ENCODE peak calls at places on chromosomes 4 and X, in six cellular contexts. One of them, this sample, is unnamed.

GRCh38 chrX:65601530-65602281 is 65.7 kb upstream of the MSN start:
- DNase-seq in pancreas: peak; percentile 75
- DNase-seq in breast epithelium: peak; percentile 77
- DNase-seq in ascending aorta: peak; percentile 80
- DNase-seq in Calu3: peak; percentile 39
- DNase-seq in lung: peak; percentile 86
- DNase-seq in this sample: no peak

GRCh38 chr4:14513471-14513870 is 488.8 kb upstream of the CPEB2 start:
- DNase-seq in pancreas: no peak
- DNase-seq in breast epithelium: no peak
- DNase-seq in ascending aorta: no peak
- DNase-seq in Calu3: no peak
- DNase-seq in lung: no peak
- DNase-seq in this sample: no peak

GRCh38 chr4:176949022-176949421 is 156.3 kb upstream of the VEGFC start:
- DNase-seq in pancreas: no peak
- DNase-seq in breast epithelium: no peak
- DNase-seq in ascending aorta: no peak
- DNase-seq in Calu3: no peak
- DNase-seq in lung: peak; percentile 42
- DNase-seq in this sample: no peak

GRCh38 chrX:130091976-130092522 is 18.2 kb downstream of the ELF4 start:
- DNase-seq in pancreas: no peak
- DNase-seq in breast epithelium: no peak
- DNase-seq in ascending aorta: no peak
- DNase-seq in Calu3: no peak
- DNase-seq in lung: peak; percentile 64
- DNase-seq in this sample: no peak

GRCh38 chr4:139767585-139767984 is 102.0 kb downstream of the MGST2 start:
- DNase-seq in pancreas: no peak
- DNase-seq in breast epithelium: no peak
- DNase-seq in ascending aorta: no peak
- DNase-seq in Calu3: no peak
- DNase-seq in lung: no peak
- DNase-seq in this sample: no peak

GRCh38 chrX:17860179-17860780 is 818 bp downstream of the RAI2 start:
- DNase-seq in pancreas: peak; percentile 65
- DNase-seq in breast epithelium: no peak
- DNase-seq in ascending aorta: no peak
- DNase-seq in Calu3: no peak
- DNase-seq in lung: no peak
- DNase-seq in this sample: peak; percentile 10

GRCh38 chr4:107258359-107258758 is 222.2 kb upstream of the DKK2 start:
- DNase-seq in pancreas: no peak
- DNase-seq in breast epithelium: no peak
- DNase-seq in ascending aorta: no peak
- DNase-seq in Calu3: no peak
- DNase-seq in lung: no peak
- DNase-seq in this sample: no peak

GRCh38 chrX:15116900-15117299 is 153.0 kb downstream of the ASB9 start:
- DNase-seq in pancreas: no peak
- DNase-seq in breast epithelium: no peak
- DNase-seq in ascending aorta: no peak
- DNase-seq in Calu3: no peak
- DNase-seq in lung: no peak
- DNase-seq in this sample: no peak

GRCh38 chr4:40316333-40316781 is 18.8 kb upstream of the CHRNA9 start:
- DNase-seq in pancreas: no peak
- DNase-seq in breast epithelium: no peak
- DNase-seq in ascending aorta: no peak
- DNase-seq in Calu3: peak; percentile 5
- DNase-seq in lung: no peak
- DNase-seq in this sample: no peak

GRCh38 chrX:148192547-148192946 is 211.4 kb downstream of the FMR1NB start:
- DNase-seq in pancreas: no peak
- DNase-seq in breast epithelium: no peak
- DNase-seq in ascending aorta: no peak
- DNase-seq in Calu3: no peak
- DNase-seq in lung: no peak
- DNase-seq in this sample: no peak

GRCh38 chrX:109270580-109271484 is 211.1 kb downstream of the GUCY2F start:
- DNase-seq in pancreas: no peak
- DNase-seq in breast epithelium: peak; percentile 65
- DNase-seq in ascending aorta: no peak
- DNase-seq in Calu3: peak; percentile 83
- DNase-seq in lung: peak; percentile 33
- DNase-seq in this sample: no peak

GRCh38 chr4:139521764-139522373 is 34.1 kb downstream of the SETD7 start:
- DNase-seq in pancreas: no peak
- DNase-seq in breast epithelium: no peak
- DNase-seq in ascending aorta: no peak
- DNase-seq in Calu3: no peak
- DNase-seq in lung: no peak
- DNase-seq in this sample: no peak

GRCh38 chr4:187380181-187380581 is 615.4 kb upstream of the ZFP42 start:
- DNase-seq in pancreas: no peak
- DNase-seq in breast epithelium: no peak
- DNase-seq in ascending aorta: no peak
- DNase-seq in Calu3: peak; percentile 14
- DNase-seq in lung: peak; percentile 28
- DNase-seq in this sample: no peak

GRCh38 chrX:97126020-97126419 is 242.3 kb downstream of the RPA4 start:
- DNase-seq in pancreas: no peak
- DNase-seq in breast epithelium: no peak
- DNase-seq in ascending aorta: no peak
- DNase-seq in Calu3: no peak
- DNase-seq in lung: no peak
- DNase-seq in this sample: no peak

GRCh38 chr4:26238426-26238781 is 82.4 kb upstream of the RBPJ start:
- DNase-seq in pancreas: no peak
- DNase-seq in breast epithelium: no peak
- DNase-seq in ascending aorta: no peak
- DNase-seq in Calu3: no peak
- DNase-seq in lung: no peak
- DNase-seq in this sample: no peak

GRCh38 chr4:132266374-132266773 is 882.7 kb upstream of the PCDH10 start:
- DNase-seq in pancreas: no peak
- DNase-seq in breast epithelium: no peak
- DNase-seq in ascending aorta: no peak
- DNase-seq in Calu3: no peak
- DNase-seq in lung: no peak
- DNase-seq in this sample: no peak

GRCh38 chr4:151952711-151953254 is 192.0 kb upstream of the GATB start:
- DNase-seq in pancreas: no peak
- DNase-seq in breast epithelium: no peak
- DNase-seq in ascending aorta: no peak
- DNase-seq in Calu3: no peak
- DNase-seq in lung: no peak
- DNase-seq in this sample: no peak

GRCh38 chrX:129825746-129826505 is 17.8 kb downstream of the ZDHHC9 start:
- DNase-seq in pancreas: no peak
- DNase-seq in breast epithelium: no peak
- DNase-seq in ascending aorta: no peak
- DNase-seq in Calu3: no peak
- DNase-seq in lung: no peak
- DNase-seq in this sample: no peak

GRCh38 chrX:29617725-29618124 is 597.6 kb upstream of the MAGEB2 start:
- DNase-seq in pancreas: no peak
- DNase-seq in breast epithelium: no peak
- DNase-seq in ascending aorta: no peak
- DNase-seq in Calu3: no peak
- DNase-seq in lung: no peak
- DNase-seq in this sample: no peak

GRCh38 chr4:43837171-43837570 is 611.4 kb downstream of the KCTD8 start:
- DNase-seq in pancreas: no peak
- DNase-seq in breast epithelium: no peak
- DNase-seq in ascending aorta: no peak
- DNase-seq in Calu3: no peak
- DNase-seq in lung: no peak
- DNase-seq in this sample: no peak

GRCh38 chr4:38354872-38355271 is 309.1 kb upstream of the KLF3 start:
- DNase-seq in pancreas: no peak
- DNase-seq in breast epithelium: no peak
- DNase-seq in ascending aorta: no peak
- DNase-seq in Calu3: no peak
- DNase-seq in lung: no peak
- DNase-seq in this sample: no peak

GRCh38 chr4:155785828-155786227 is 27.0 kb downstream of the GUCY1B1 start:
- DNase-seq in pancreas: no peak
- DNase-seq in breast epithelium: no peak
- DNase-seq in ascending aorta: no peak
- DNase-seq in Calu3: no peak
- DNase-seq in lung: no peak
- DNase-seq in this sample: no peak

GRCh38 chr4:159856451-159856850 is 753.6 kb downstream of the RAPGEF2 start:
- DNase-seq in pancreas: no peak
- DNase-seq in breast epithelium: no peak
- DNase-seq in ascending aorta: no peak
- DNase-seq in Calu3: no peak
- DNase-seq in lung: no peak
- DNase-seq in this sample: no peak

GRCh38 chr4:26176621-26177121 is 144.1 kb upstream of the RBPJ start:
- DNase-seq in pancreas: no peak
- DNase-seq in breast epithelium: no peak
- DNase-seq in ascending aorta: no peak
- DNase-seq in Calu3: no peak
- DNase-seq in lung: no peak
- DNase-seq in this sample: no peak

GRCh38 chrX:155028192-155028591 is 1.5 kb downstream of the FUNDC2 start:
- DNase-seq in pancreas: no peak
- DNase-seq in breast epithelium: no peak
- DNase-seq in ascending aorta: no peak
- DNase-seq in Calu3: no peak
- DNase-seq in lung: no peak
- DNase-seq in this sample: no peak

GRCh38 chr4:7638984-7639789 is 204.5 kb upstream of the PSAPL1 start:
- DNase-seq in pancreas: peak; percentile 41
- DNase-seq in breast epithelium: no peak
- DNase-seq in ascending aorta: no peak
- DNase-seq in Calu3: no peak
- DNase-seq in lung: no peak
- DNase-seq in this sample: no peak

GRCh38 chr4:1939664-1940509 is 68.7 kb downstream of the NSD2 start:
- DNase-seq in pancreas: no peak
- DNase-seq in breast epithelium: no peak
- DNase-seq in ascending aorta: no peak
- DNase-seq in Calu3: peak; percentile 30
- DNase-seq in lung: no peak
- DNase-seq in this sample: no peak

GRCh38 chrX:66914082-66914481 is 275.2 kb upstream of the EDA2R start:
- DNase-seq in pancreas: no peak
- DNase-seq in breast epithelium: no peak
- DNase-seq in ascending aorta: no peak
- DNase-seq in Calu3: no peak
- DNase-seq in lung: peak; percentile 48
- DNase-seq in this sample: no peak

DNA sequence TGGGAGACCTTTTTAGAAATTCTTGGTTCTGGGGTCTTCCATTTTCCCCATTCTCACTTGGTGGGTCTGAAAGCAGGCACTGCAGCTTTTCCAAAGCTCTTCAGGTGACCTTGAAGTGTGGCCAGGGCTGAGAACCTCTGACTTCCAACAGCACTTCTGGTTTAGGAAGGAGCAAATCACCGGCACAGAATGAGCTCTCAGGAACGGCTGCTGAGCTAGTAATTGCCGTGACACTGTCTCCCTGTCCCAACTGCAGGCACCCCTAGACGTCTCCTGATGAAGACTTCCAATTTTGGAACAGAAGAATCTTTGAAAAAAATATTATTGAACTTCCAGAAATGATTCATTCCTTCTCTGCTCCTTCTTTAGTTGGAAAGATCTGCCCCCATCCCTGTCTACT is 31.3 kb downstream of the CD38 start:
- DNase-seq in pancreas: no peak
- DNase-seq in breast epithelium: no peak
- DNase-seq in ascending aorta: no peak
- DNase-seq in Calu3: no peak
- DNase-seq in lung: no peak
- DNase-seq in this sample: no peak
- TF ChIP-seq CTCF in pancreas: no peak
- TF ChIP-seq CTCF in breast epithelium: no peak
- TF ChIP-seq CTCF in ascending aorta: no peak
- TF ChIP-seq CTCF in Calu3: no peak
- TF ChIP-seq CTCF in lung: no peak
- TF ChIP-seq CTCF in this sample: no peak

DNA sequence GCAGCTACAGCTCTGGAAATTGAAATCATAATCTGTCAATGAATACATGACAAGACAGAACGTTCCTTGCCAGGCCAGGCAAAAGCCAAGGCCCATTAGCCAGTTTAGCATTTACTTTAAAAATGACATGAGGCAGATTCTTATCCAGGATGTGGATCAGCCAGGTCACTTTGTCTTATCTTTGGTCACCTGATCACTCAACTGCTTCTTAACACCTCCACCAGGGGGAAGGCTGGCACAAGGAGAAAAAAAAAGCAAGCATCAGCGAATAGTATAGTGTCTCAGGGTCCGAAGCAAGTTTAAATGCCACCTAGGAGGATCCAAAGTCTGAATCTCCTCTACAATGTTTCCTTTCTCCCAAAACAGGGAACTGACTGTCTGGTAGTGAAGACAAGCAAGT is 18.8 kb downstream of the ATP1B4 start:
- DNase-seq in pancreas: no peak
- DNase-seq in breast epithelium: no peak
- DNase-seq in ascending aorta: no peak
- DNase-seq in Calu3: peak; percentile 43
- DNase-seq in lung: no peak
- DNase-seq in this sample: no peak
- TF ChIP-seq CTCF in pancreas: no peak
- TF ChIP-seq CTCF in breast epithelium: no peak
- TF ChIP-seq CTCF in ascending aorta: no peak
- TF ChIP-seq CTCF in Calu3: peak; percentile 43
- TF ChIP-seq CTCF in lung: no peak
- TF ChIP-seq CTCF in this sample: peak; percentile 41

DNA sequence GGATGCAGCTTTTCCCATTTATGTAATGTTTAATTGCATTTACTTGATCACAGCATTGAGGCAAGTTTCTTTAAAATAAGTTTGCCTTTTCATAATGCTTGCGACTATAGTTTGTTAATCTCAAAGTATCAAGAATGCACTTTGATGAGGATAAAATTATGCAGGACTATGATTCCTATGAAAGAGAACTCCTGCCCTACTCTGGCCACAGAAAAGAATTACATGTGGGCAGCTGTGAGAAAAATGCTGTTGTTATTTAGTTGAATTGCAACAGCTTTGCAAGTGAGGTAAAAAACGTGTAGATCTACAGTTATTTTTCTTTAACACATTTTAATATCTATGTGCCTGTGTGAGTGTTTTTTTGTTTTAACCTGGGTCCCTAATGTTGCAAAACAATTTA is 12.5 kb upstream of the OSTC start:
- DNase-seq in pancreas: no peak
- DNase-seq in breast epithelium: no peak
- DNase-seq in ascending aorta: no peak
- DNase-seq in Calu3: no peak
- DNase-seq in lung: no peak
- DNase-seq in this sample: no peak
- TF ChIP-seq CTCF in pancreas: no peak
- TF ChIP-seq CTCF in breast epithelium: no peak
- TF ChIP-seq CTCF in ascending aorta: no peak
- TF ChIP-seq CTCF in Calu3: no peak
- TF ChIP-seq CTCF in lung: no peak
- TF ChIP-seq CTCF in this sample: no peak

GRCh38 chrX:140050906-140051305 is 85.6 kb upstream of the CXorf66 start:
- DNase-seq in pancreas: no peak
- DNase-seq in breast epithelium: no peak
- DNase-seq in ascending aorta: no peak
- DNase-seq in Calu3: no peak
- DNase-seq in lung: no peak
- DNase-seq in this sample: no peak
- TF ChIP-seq CTCF in pancreas: no peak
- TF ChIP-seq CTCF in breast epithelium: no peak
- TF ChIP-seq CTCF in ascending aorta: no peak
- TF ChIP-seq CTCF in Calu3: no peak
- TF ChIP-seq CTCF in lung: no peak
- TF ChIP-seq CTCF in this sample: peak; percentile 30